ENCODE peak calls at places on chromosomes 16 and 17, in five cellular contexts. M, B, T, H and K are unnamed samples.
A peak's percentile ranks its signal among the peaks of the same experiment; 100 is the strongest.

GRCh38 chr17:42276359-42276608 is at the start of gene STAT5B:
- DNase-seq in M (peak; percentile 81), B (peak; percentile 85), T (peak; percentile 58), H (no peak), K (no peak)

GRCh38 chr16:89829630-89830437 is 1.6 kb downstream of the SPIRE2 start:
- DNase-seq in M (no peak), B (no peak), T (no peak), H (no peak), K (no peak)

GRCh38 chr17:38741853-38742421 is 6.2 kb downstream of the PCGF2 start:
- DNase-seq in M (no peak), B (no peak), T (no peak), H (no peak), K (no peak)

GRCh38 chr16:86580063-86580797 is 1.9 kb downstream of the FOXL1 start:
- DNase-seq in M (no peak), B (no peak), T (no peak), H (no peak), K (no peak)

GRCh38 chr17:66551839-66552238 is 249.4 kb downstream of the PRKCA start:
- DNase-seq in M (no peak), B (no peak), T (no peak), H (no peak), K (no peak)

GRCh38 chr17:59512844-59513383 is 52.5 kb upstream of the DHX40 start:
- DNase-seq in M (no peak), B (no peak), T (no peak), H (no peak), K (no peak)

GRCh38 chr17:8754890-8755289 is 3.5 kb downstream of the SPDYE4 start:
- DNase-seq in M (no peak), B (no peak), T (no peak), H (no peak), K (no peak)

GRCh38 chr17:187130-187529 is 5.7 kb upstream of the DOC2B start:
- DNase-seq in M (no peak), B (no peak), T (no peak), H (no peak), K (no peak)

GRCh38 chr17:30720013-30720471 is 104.5 kb downstream of the CRLF3 start:
- DNase-seq in M (peak; percentile 53), B (no peak), T (no peak), H (no peak), K (no peak)

GRCh38 chr17:29042679-29043538 is at the start of gene PIPOX:
- DNase-seq in M (no peak), B (peak; percentile 98), T (peak; percentile 41), H (no peak), K (no peak)

GRCh38 chr17:42928714-42929496 is 28.3 kb downstream of the G6PC1 start:
- DNase-seq in M (peak; percentile 80), B (peak; percentile 87), T (peak; percentile 53), H (peak; percentile 52), K (peak; percentile 73)

GRCh38 chr17:50147841-50148225 is 2.6 kb downstream of the PPP1R9B start:
- DNase-seq in M (peak; percentile 78), B (no peak), T (no peak), H (no peak), K (peak; percentile 74)

GRCh38 chr16:86343111-86343642 is 167.2 kb upstream of the FOXF1 start:
- DNase-seq in M (peak; percentile 84), B (no peak), T (no peak), H (peak; percentile 72), K (peak; percentile 12)

DNA sequence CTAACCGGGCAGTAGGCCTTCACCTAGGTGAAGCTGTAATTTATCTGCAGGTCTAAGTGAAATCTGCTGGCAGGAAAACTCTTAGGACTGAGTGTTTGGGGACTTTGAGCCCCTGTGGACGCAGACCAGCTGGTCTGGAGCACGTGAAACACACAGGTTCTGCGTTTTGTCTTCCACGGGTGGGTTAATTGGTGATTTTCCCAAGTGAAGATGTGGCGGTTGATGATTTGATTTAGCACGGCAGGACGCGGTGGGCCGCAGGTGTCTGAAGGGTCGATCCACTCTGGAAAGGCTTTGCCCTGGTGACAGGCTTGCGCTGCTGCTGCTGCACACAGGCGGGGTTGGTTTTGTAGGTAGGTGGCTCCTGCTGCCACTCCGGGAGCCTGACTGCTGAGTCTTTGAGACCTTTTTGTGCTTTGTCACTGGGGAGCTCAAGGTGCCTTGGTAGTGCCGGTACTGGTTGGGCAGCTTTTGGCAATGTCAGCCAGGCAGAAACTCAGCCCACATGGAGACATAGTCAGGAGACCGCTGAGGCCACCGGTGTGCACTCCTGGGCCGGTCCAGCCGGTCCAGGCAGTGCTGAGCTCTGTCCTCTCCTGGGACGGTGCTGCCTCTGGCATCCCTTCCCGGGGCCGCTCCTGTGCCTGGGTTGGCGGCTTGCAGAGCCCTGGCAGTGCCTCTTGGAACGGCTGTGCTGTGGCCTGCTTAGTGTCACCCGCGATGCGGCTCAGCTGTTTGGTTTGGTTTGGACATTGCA is 2.3 kb downstream of the BAIAP2 start:
- DNase-seq in M (peak; percentile 87), B (no peak), T (peak; percentile 80), H (no peak), K (peak; percentile 45)
- H3K4me3 ChIP-seq in M (peak overlapping the region; percentile 68), B (no peak overlapping the region), T (no peak overlapping the region), H (no peak overlapping the region), K (no peak overlapping the region)

DNA sequence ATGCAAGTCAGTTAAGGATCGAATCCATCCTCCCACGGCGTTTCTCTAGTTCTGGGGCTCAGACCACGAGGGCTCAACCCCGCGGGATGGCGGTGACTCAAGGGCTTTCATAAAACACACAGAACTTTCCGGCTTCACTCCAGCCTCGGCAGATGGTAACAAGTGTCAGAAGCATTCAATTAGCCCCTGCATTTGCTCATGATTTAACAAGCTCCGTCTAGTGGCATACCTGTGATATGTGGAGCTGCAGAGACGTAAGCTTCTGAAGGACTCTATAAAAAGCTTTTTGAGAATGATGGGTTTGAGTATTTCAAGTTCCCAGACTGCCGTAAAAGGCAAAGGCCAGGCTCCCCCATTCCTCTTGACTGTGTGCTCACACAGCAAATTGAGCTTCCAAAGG is 91.3 kb upstream of the SEC14L1 start:
- DNase-seq in M (no peak), B (no peak), T (no peak), H (no peak), K (no peak)
- TF ChIP-seq CTCF in M (no peak), B (no peak), T (no peak), H (no peak), K (no peak)

GRCh38 chr17:74522381-74523090 is 8.7 kb downstream of the CD300LB start:
- DNase-seq in M (no peak), B (no peak), T (peak; percentile 17), H (no peak), K (no peak)
- H3K27me3 ChIP-seq in M (no peaks in the 10 kb centered on the region), B (no peaks in the 10 kb centered on the region), T (no peaks in the 10 kb centered on the region), H (no peaks in the 10 kb centered on the region), K (peaks cover 1% of the 10 kb centered on the region)

GRCh38 chr17:79002291-79002690 is 7.3 kb downstream of the CANT1 start:
- DNase-seq in M (peak; percentile 53), B (no peak), T (no peak), H (no peak), K (no peak)

GRCh38 chr17:79005063-79005861 is 4.3 kb downstream of the CANT1 start:
- DNase-seq in M (peak; percentile 60), B (no peak), T (peak; percentile 59), H (no peak), K (peak; percentile 45)

GRCh38 chr17:79003661-79004411 is 5.7 kb downstream of the CANT1 start:
- DNase-seq in M (peak; percentile 50), B (peak; percentile 48), T (no peak), H (no peak), K (peak; percentile 26)

GRCh38 chr17:79001190-79002020 is 8.2 kb downstream of the CANT1 start:
- DNase-seq in M (peak; percentile 62), B (no peak), T (no peak), H (no peak), K (no peak)

DNA sequence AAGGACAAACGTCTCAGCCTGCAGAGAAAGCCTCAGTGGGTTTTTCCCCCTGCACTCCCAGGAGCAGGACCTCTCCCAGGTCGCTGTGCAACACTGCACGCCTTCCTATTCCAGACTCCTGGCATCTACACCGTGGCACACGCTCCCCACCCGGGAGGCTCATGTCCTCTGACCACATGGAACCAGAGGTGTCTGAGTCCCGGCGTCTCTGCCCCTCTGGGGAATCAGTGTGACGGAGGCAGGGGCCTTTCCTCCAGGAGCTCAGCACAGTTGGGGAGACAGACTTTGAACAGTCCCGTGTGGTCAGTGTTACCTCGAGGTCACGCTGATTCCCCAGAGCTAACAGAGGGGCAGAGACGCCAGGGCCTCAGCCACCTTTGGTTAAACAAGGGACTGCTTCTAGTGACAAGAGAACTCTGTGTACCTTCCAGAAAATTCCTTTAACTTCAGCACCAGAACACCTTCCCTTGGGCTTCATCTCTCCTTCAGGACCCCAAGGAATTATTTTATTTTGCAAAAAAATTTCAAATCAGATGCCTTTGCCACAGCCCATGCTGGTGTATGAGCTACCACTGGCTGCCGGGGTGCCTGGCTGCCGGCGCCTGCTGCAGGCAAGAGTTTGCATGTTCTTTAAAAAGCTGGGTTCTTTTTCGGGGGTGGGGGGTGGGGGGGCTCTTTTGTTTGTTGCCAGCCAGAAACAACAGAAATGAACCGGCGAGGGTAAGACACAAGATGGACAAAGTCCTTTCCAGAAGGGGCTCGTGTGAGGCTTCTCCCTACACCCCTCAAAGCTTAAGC is 6.6 kb downstream of the CANT1 start:
- DNase-seq in M (peak; percentile 56), B (no peak), T (no peak), H (no peak), K (peak; percentile 31)
- H3K4me3 ChIP-seq in M (no peak overlapping the region), B (no peak overlapping the region), T (no peak overlapping the region), H (no peak overlapping the region), K (no peak overlapping the region)